ENCODE peak calls at places on chromosomes 6 and 20, in seven cellular contexts. M is NAMALWA, Q is NT2/D1, X is T follicular helper cell, O is BJ, G is AG04449, P is Calu3. K is an unnamed sample.

GRCh38 chr6:80607814-80608391 is 501.4 kb downstream of the BCKDHB start:
- DNase-seq in M (no peak), Q (no peak), X (no peak), O (peak; percentile 87), G (peak; percentile 90), P (no peak), K (no peak)

GRCh38 chr6:71408966-71409723 is 120.5 kb downstream of the OGFRL1 start:
- DNase-seq in M (no peak), Q (no peak), X (no peak), O (no peak), G (no peak), P (no peak), K (no peak)

GRCh38 chr6:28982476-28983266 is 22.4 kb downstream of the ZNF311 start:
- DNase-seq in M (peak; percentile 39), Q (no peak), X (peak; percentile 9), O (no peak), G (no peak), P (peak; percentile 52), K (no peak)

GRCh38 chr6:21824431-21825180 is 231.1 kb downstream of the SOX4 start:
- DNase-seq in M (no peak), Q (no peak), X (no peak), O (no peak), G (no peak), P (no peak), K (no peak)

GRCh38 chr20:53399592-53400335 is 193.9 kb downstream of the ZNF217 start:
- DNase-seq in M (no peak), Q (no peak), X (no peak), O (no peak), G (no peak), P (no peak), K (no peak)

GRCh38 chr6:163405412-163406309 is 8.9 kb upstream of the QKI start:
- DNase-seq in M (no peak), Q (no peak), X (no peak), O (no peak), G (no peak), P (peak; percentile 30), K (no peak)

GRCh38 chr20:10308652-10309051 is 90.0 kb downstream of the SNAP25 start:
- DNase-seq in M (no peak), Q (no peak), X (no peak), O (no peak), G (no peak), P (no peak), K (no peak)

GRCh38 chr6:132224943-132225342 is 176.3 kb downstream of the MOXD1 start:
- DNase-seq in M (no peak), Q (no peak), X (no peak), O (no peak), G (no peak), P (no peak), K (no peak)

GRCh38 chr20:61370841-61371303 is 118.8 kb downstream of the CDH4 start:
- DNase-seq in M (no peak), Q (no peak), X (no peak), O (no peak), G (no peak), P (no peak), K (no peak)

GRCh38 chr20:37313546-37314091 is 24.2 kb downstream of the MANBAL start:
- DNase-seq in M (no peak), Q (no peak), X (no peak), O (no peak), G (no peak), P (no peak), K (no peak)

GRCh38 chr20:32898721-32899120 is 40.0 kb downstream of the EFCAB8 start:
- DNase-seq in M (no peak), Q (no peak), X (no peak), O (peak; percentile 90), G (peak; percentile 63), P (no peak), K (no peak)

GRCh38 chr6:143961868-143962643 is 46.0 kb downstream of the PLAGL1 start:
- DNase-seq in M (no peak), Q (no peak), X (no peak), O (no peak), G (no peak), P (no peak), K (no peak)

K was measured in NCI-H1436 treated with DMSO at 0.1 percent for 48 hours.